ENCODE peak calls at places on chromosome 9, in ten cellular contexts. I is LoVo, O is HS-5, J is glutamatergic neuron, X is caudate nucleus, T is HCT116, V is foreskin keratinocyte, G is AML-193, L is RWPE1, R is AG10803. P is an unnamed sample.

GRCh38 chr9:37262410-37262809 is 142.0 kb downstream of the ZCCHC7 start:
- DNase-seq in X (no peak), L (no peak), T (no peak), I (no peak), G (no peak), R (peak), J (peak), V (no peak), O (no peak), P (no peak)

GRCh38 chr9:80842383-80842782 is 847.0 kb downstream of the TLE1 start:
- DNase-seq in X (no peak), T (no peak), R (no peak), O (no peak), G (no peak), L (no peak), V (peak), J (no peak), I (no peak), P (no peak)

GRCh38 chr9:69933445-69933844 is 110.2 kb upstream of the MAMDC2 start:
- DNase-seq in T (no peak), X (no peak), V (no peak), O (no peak), I (no peak), G (no peak), J (no peak), R (no peak), L (no peak), P (no peak)

GRCh38 chr9:26077860-26078259 is 399.6 kb upstream of the TUSC1 start:
- DNase-seq in O (no peak), T (no peak), G (no peak), L (no peak), V (no peak), J (peak), R (no peak), I (no peak), X (no peak), P (no peak)

GRCh38 chr9:116027951-116028350 is 125.6 kb upstream of the PAPPA start:
- DNase-seq in G (no peak), X (no peak), V (no peak), L (no peak), O (no peak), J (no peak), I (no peak), R (no peak), T (no peak), P (no peak)

GRCh38 chr9:5917888-5918287 is 27.2 kb downstream of the MLANA start:
- DNase-seq in R (no peak), G (no peak), V (no peak), I (no peak), L (no peak), O (no peak), J (no peak), X (no peak), T (no peak), P (no peak)

GRCh38 chr9:127876764-127877562 is 512 bp downstream of the AK1 start:
- DNase-seq in I (no peak), R (peak), T (no peak), J (no peak), V (no peak), G (no peak), O (no peak), X (no peak), L (peak), P (no peak)

GRCh38 chr9:2729721-2730120 is 12.4 kb downstream of the KCNV2 start:
- DNase-seq in G (no peak), V (no peak), L (no peak), J (no peak), I (no peak), R (peak), O (no peak), T (no peak), X (no peak), P (no peak)

GRCh38 chr9:112487008-112487798 is 576 bp downstream of the KIAA1958 start:
- DNase-seq in J (peak), T (peak), R (peak), I (peak), O (peak), L (peak), V (peak), X (no peak), G (no peak), P (peak)

GRCh38 chr9:16039103-16039987 is 486.5 kb downstream of the CCDC171 start:
- DNase-seq in X (no peak), I (peak), J (peak), L (no peak), O (no peak), T (peak), G (no peak), V (no peak), R (no peak), P (no peak)

GRCh38 chr9:134112561-134112960 is 23.3 kb upstream of the WDR5 start:
- DNase-seq in T (no peak), O (no peak), V (no peak), L (no peak), R (no peak), G (no peak), X (no peak), I (no peak), J (no peak), P (no peak)

GRCh38 chr9:113309204-113309813 is 6.1 kb upstream of the RNF183 start:
- DNase-seq in O (no peak), R (peak), J (no peak), X (no peak), G (peak), L (peak), T (peak), V (peak), I (peak), P (no peak)

GRCh38 chr9:127397722-127398647 is 1.0 kb downstream of the SLC2A8 start:
- DNase-seq in L (peak), T (no peak), O (no peak), J (peak), G (no peak), V (no peak), R (peak), I (peak), X (no peak), P (no peak)

GRCh38 chr9:133132174-133132573 is 11.1 kb upstream of the RALGDS start:
- DNase-seq in V (no peak), G (no peak), X (no peak), I (no peak), L (no peak), R (no peak), J (no peak), O (no peak), T (no peak), P (no peak)

GRCh38 chr9:105835721-105836120 is 141.4 kb downstream of the TMEM38B start:
- DNase-seq in V (no peak), L (no peak), I (no peak), X (no peak), R (no peak), J (peak), T (no peak), G (no peak), O (no peak), P (no peak)